ENCODE peak calls at places on chromosomes 16 and 17, in eight cellular contexts. One of them, this sample, is unnamed.

GRCh38 chr16:68083239-68083781 is 1.9 kb upstream of the NFATC3 start:
- DNase-seq in HCT116: no peak
- DNase-seq in endothelial cell of umbilical vein: no peak
- DNase-seq in pancreas: no peak
- DNase-seq in IMR-90: no peak
- DNase-seq in dorsolateral prefrontal cortex: no peak
- DNase-seq in sigmoid colon: no peak
- DNase-seq in aorta: no peak
- DNase-seq in this sample: no peak

GRCh38 chr17:21210411-21211076 is 3.4 kb downstream of the TMEM11 start:
- DNase-seq in IMR-90: no peak
- DNase-seq in aorta: no peak
- DNase-seq in sigmoid colon: no peak
- DNase-seq in dorsolateral prefrontal cortex: no peak
- DNase-seq in endothelial cell of umbilical vein: no peak
- DNase-seq in HCT116: no peak
- DNase-seq in pancreas: no peak
- DNase-seq in this sample: no peak

GRCh38 chr16:14303182-14303618 is 232.1 kb downstream of the MRTFB start:
- DNase-seq in endothelial cell of umbilical vein: no peak
- DNase-seq in sigmoid colon: no peak
- DNase-seq in aorta: peak
- DNase-seq in IMR-90: peak
- DNase-seq in pancreas: no peak
- DNase-seq in dorsolateral prefrontal cortex: no peak
- DNase-seq in HCT116: no peak
- DNase-seq in this sample: no peak

GRCh38 chr17:74859439-74860228 is at the start of gene GRIN2C:
- DNase-seq in HCT116: no peak
- DNase-seq in aorta: no peak
- DNase-seq in sigmoid colon: no peak
- DNase-seq in endothelial cell of umbilical vein: no peak
- DNase-seq in pancreas: peak
- DNase-seq in dorsolateral prefrontal cortex: no peak
- DNase-seq in IMR-90: no peak
- DNase-seq in this sample: no peak

GRCh38 chr16:86575754-86576557 is 2.4 kb upstream of the FOXL1 start:
- DNase-seq in IMR-90: peak
- DNase-seq in HCT116: peak
- DNase-seq in dorsolateral prefrontal cortex: no peak
- DNase-seq in endothelial cell of umbilical vein: peak
- DNase-seq in aorta: peak
- DNase-seq in pancreas: peak
- DNase-seq in sigmoid colon: no peak
- DNase-seq in this sample: peak

GRCh38 chr16:25210758-25211157 is 6.0 kb upstream of the AQP8 start:
- DNase-seq in dorsolateral prefrontal cortex: no peak
- DNase-seq in sigmoid colon: no peak
- DNase-seq in endothelial cell of umbilical vein: no peak
- DNase-seq in IMR-90: peak
- DNase-seq in pancreas: no peak
- DNase-seq in HCT116: no peak
- DNase-seq in aorta: no peak
- DNase-seq in this sample: no peak

GRCh38 chr16:67666032-67666537 is 465 bp downstream of the ENKD1 start:
- DNase-seq in sigmoid colon: peak
- DNase-seq in aorta: peak
- DNase-seq in dorsolateral prefrontal cortex: no peak
- DNase-seq in endothelial cell of umbilical vein: peak
- DNase-seq in HCT116: no peak
- DNase-seq in IMR-90: no peak
- DNase-seq in pancreas: peak
- DNase-seq in this sample: no peak

GRCh38 chr16:12584488-12585233 is 219.0 kb downstream of the CPPED1 start:
- DNase-seq in IMR-90: no peak
- DNase-seq in sigmoid colon: no peak
- DNase-seq in HCT116: no peak
- DNase-seq in dorsolateral prefrontal cortex: no peak
- DNase-seq in endothelial cell of umbilical vein: peak
- DNase-seq in pancreas: no peak
- DNase-seq in aorta: peak
- DNase-seq in this sample: peak

GRCh38 chr17:83109793-83110645 is 30.6 kb downstream of the METRNL start:
- DNase-seq in pancreas: peak
- DNase-seq in HCT116: peak
- DNase-seq in dorsolateral prefrontal cortex: no peak
- DNase-seq in sigmoid colon: peak
- DNase-seq in aorta: peak
- DNase-seq in IMR-90: peak
- DNase-seq in endothelial cell of umbilical vein: peak
- DNase-seq in this sample: peak

GRCh38 chr16:66357523-66357928 is 9.0 kb upstream of the CDH5 start:
- DNase-seq in HCT116: peak
- DNase-seq in dorsolateral prefrontal cortex: no peak
- DNase-seq in pancreas: no peak
- DNase-seq in aorta: no peak
- DNase-seq in sigmoid colon: peak
- DNase-seq in IMR-90: peak
- DNase-seq in endothelial cell of umbilical vein: peak
- DNase-seq in this sample: no peak

GRCh38 chr17:66716236-66717026 is 118.5 kb upstream of the CACNG5 start:
- DNase-seq in HCT116: no peak
- DNase-seq in aorta: no peak
- DNase-seq in pancreas: no peak
- DNase-seq in endothelial cell of umbilical vein: peak
- DNase-seq in sigmoid colon: no peak
- DNase-seq in IMR-90: peak
- DNase-seq in dorsolateral prefrontal cortex: no peak
- DNase-seq in this sample: no peak

GRCh38 chr17:42409467-42410351 is 13.3 kb downstream of the CAVIN1 start:
- DNase-seq in endothelial cell of umbilical vein: peak
- DNase-seq in HCT116: peak
- DNase-seq in pancreas: no peak
- DNase-seq in aorta: peak
- DNase-seq in dorsolateral prefrontal cortex: no peak
- DNase-seq in IMR-90: peak
- DNase-seq in sigmoid colon: peak
- DNase-seq in this sample: peak

GRCh38 chr17:33390479-33391027 is 97.5 kb upstream of the ASIC2 start:
- DNase-seq in sigmoid colon: no peak
- DNase-seq in endothelial cell of umbilical vein: no peak
- DNase-seq in pancreas: no peak
- DNase-seq in aorta: no peak
- DNase-seq in dorsolateral prefrontal cortex: no peak
- DNase-seq in IMR-90: no peak
- DNase-seq in HCT116: no peak
- DNase-seq in this sample: no peak

GRCh38 chr17:21042434-21043295 is at the start of gene USP22:
- DNase-seq in dorsolateral prefrontal cortex: no peak
- DNase-seq in aorta: no peak
- DNase-seq in pancreas: no peak
- DNase-seq in HCT116: no peak
- DNase-seq in sigmoid colon: no peak
- DNase-seq in IMR-90: no peak
- DNase-seq in endothelial cell of umbilical vein: no peak
- DNase-seq in this sample: peak

GRCh38 chr16:22838681-22839080 is 24.7 kb downstream of the HS3ST2 start:
- DNase-seq in aorta: no peak
- DNase-seq in IMR-90: no peak
- DNase-seq in HCT116: no peak
- DNase-seq in endothelial cell of umbilical vein: no peak
- DNase-seq in pancreas: no peak
- DNase-seq in sigmoid colon: no peak
- DNase-seq in dorsolateral prefrontal cortex: no peak
- DNase-seq in this sample: no peak

GRCh38 chr17:13931111-13931526 is 138.2 kb upstream of the COX10 start:
- DNase-seq in HCT116: no peak
- DNase-seq in sigmoid colon: peak
- DNase-seq in endothelial cell of umbilical vein: no peak
- DNase-seq in aorta: no peak
- DNase-seq in pancreas: no peak
- DNase-seq in dorsolateral prefrontal cortex: no peak
- DNase-seq in IMR-90: peak
- DNase-seq in this sample: no peak

GRCh38 chr16:1290860-1291575 is 18.4 kb upstream of the UBE2I start:
- DNase-seq in aorta: no peak
- DNase-seq in dorsolateral prefrontal cortex: no peak
- DNase-seq in pancreas: peak
- DNase-seq in sigmoid colon: no peak
- DNase-seq in endothelial cell of umbilical vein: peak
- DNase-seq in HCT116: no peak
- DNase-seq in IMR-90: no peak
- DNase-seq in this sample: no peak

GRCh38 chr16:87212026-87212425 is 105.2 kb downstream of the C16orf95 start:
- DNase-seq in pancreas: no peak
- DNase-seq in HCT116: no peak
- DNase-seq in IMR-90: peak
- DNase-seq in aorta: no peak
- DNase-seq in sigmoid colon: no peak
- DNase-seq in dorsolateral prefrontal cortex: no peak
- DNase-seq in endothelial cell of umbilical vein: no peak
- DNase-seq in this sample: no peak

GRCh38 chr17:77914440-77915254 is 43.9 kb upstream of the TNRC6C start:
- DNase-seq in HCT116: peak
- DNase-seq in endothelial cell of umbilical vein: no peak
- DNase-seq in pancreas: no peak
- DNase-seq in dorsolateral prefrontal cortex: no peak
- DNase-seq in aorta: peak
- DNase-seq in IMR-90: no peak
- DNase-seq in sigmoid colon: peak
- DNase-seq in this sample: no peak

GRCh38 chr17:67891481-67892119 is 66.3 kb downstream of the BPTF start:
- DNase-seq in endothelial cell of umbilical vein: peak
- DNase-seq in sigmoid colon: no peak
- DNase-seq in IMR-90: peak
- DNase-seq in dorsolateral prefrontal cortex: no peak
- DNase-seq in aorta: no peak
- DNase-seq in HCT116: peak
- DNase-seq in pancreas: no peak
- DNase-seq in this sample: no peak
- H3K27ac ChIP-seq in endothelial cell of umbilical vein: no peak
- H3K27ac ChIP-seq in sigmoid colon: no peak
- H3K27ac ChIP-seq in IMR-90: no peak
- H3K27ac ChIP-seq in dorsolateral prefrontal cortex: no peak
- H3K27ac ChIP-seq in aorta: no peak
- H3K27ac ChIP-seq in HCT116: no peak
- H3K27ac ChIP-seq in pancreas: no peak
- H3K27ac ChIP-seq in this sample: no peak

GRCh38 chr16:28289939-28290862 is 2.1 kb upstream of the SBK1 start:
- DNase-seq in HCT116: no peak
- DNase-seq in sigmoid colon: no peak
- DNase-seq in IMR-90: no peak
- DNase-seq in endothelial cell of umbilical vein: no peak
- DNase-seq in aorta: no peak
- DNase-seq in dorsolateral prefrontal cortex: no peak
- DNase-seq in pancreas: no peak
- DNase-seq in this sample: no peak

GRCh38 chr16:28293589-28293935 is 1.2 kb downstream of the SBK1 start:
- DNase-seq in aorta: no peak
- DNase-seq in sigmoid colon: no peak
- DNase-seq in IMR-90: no peak
- DNase-seq in dorsolateral prefrontal cortex: no peak
- DNase-seq in HCT116: no peak
- DNase-seq in pancreas: no peak
- DNase-seq in endothelial cell of umbilical vein: no peak
- DNase-seq in this sample: no peak

GRCh38 chr16:28294201-28294600 is 1.9 kb downstream of the SBK1 start:
- DNase-seq in HCT116: no peak
- DNase-seq in IMR-90: no peak
- DNase-seq in aorta: no peak
- DNase-seq in pancreas: no peak
- DNase-seq in sigmoid colon: no peak
- DNase-seq in dorsolateral prefrontal cortex: no peak
- DNase-seq in endothelial cell of umbilical vein: no peak
- DNase-seq in this sample: no peak

GRCh38 chr16:28292731-28293588 is 635 bp downstream of the SBK1 start:
- DNase-seq in IMR-90: no peak
- DNase-seq in HCT116: no peak
- DNase-seq in sigmoid colon: no peak
- DNase-seq in pancreas: peak
- DNase-seq in endothelial cell of umbilical vein: no peak
- DNase-seq in aorta: no peak
- DNase-seq in dorsolateral prefrontal cortex: no peak
- DNase-seq in this sample: no peak

GRCh38 chr16:28291651-28292626 is at the start of gene SBK1:
- DNase-seq in sigmoid colon: peak
- DNase-seq in pancreas: peak
- DNase-seq in HCT116: peak
- DNase-seq in endothelial cell of umbilical vein: peak
- DNase-seq in aorta: peak
- DNase-seq in IMR-90: peak
- DNase-seq in dorsolateral prefrontal cortex: peak
- DNase-seq in this sample: no peak
- H3K27ac ChIP-seq in sigmoid colon: no peak
- H3K27ac ChIP-seq in pancreas: peak
- H3K27ac ChIP-seq in HCT116: peak
- H3K27ac ChIP-seq in endothelial cell of umbilical vein: no peak
- H3K27ac ChIP-seq in aorta: no peak
- H3K27ac ChIP-seq in IMR-90: peak
- H3K27ac ChIP-seq in dorsolateral prefrontal cortex: peak
- H3K27ac ChIP-seq in this sample: no peak

DNA sequence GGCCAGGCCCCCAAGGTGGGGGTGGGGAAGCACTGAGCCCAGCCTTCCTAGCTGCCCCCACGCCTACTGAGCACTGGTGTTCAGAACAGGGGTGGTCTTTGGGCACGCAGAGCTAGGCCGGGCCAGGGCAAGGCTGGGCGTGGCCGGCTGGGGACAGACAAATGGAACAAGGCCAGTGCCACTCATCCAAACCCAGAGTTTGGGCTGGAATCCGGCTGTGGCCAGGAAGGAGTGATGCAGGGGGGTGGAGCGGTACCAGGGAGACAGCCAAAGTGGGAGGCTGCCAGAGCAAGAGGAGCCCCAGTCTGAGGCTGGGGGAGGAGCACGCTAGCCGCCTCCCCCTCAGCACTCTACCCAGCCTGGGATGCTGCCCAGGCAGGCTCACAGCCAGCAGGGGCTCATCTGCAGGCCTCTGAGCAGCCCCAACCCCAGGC is 9.3 kb downstream of the TP53I13 start:
- DNase-seq in aorta: peak
- DNase-seq in IMR-90: peak
- DNase-seq in HCT116: no peak
- DNase-seq in sigmoid colon: no peak
- DNase-seq in pancreas: peak
- DNase-seq in dorsolateral prefrontal cortex: peak
- DNase-seq in endothelial cell of umbilical vein: no peak
- DNase-seq in this sample: no peak
- H3K27ac ChIP-seq in aorta: no peak
- H3K27ac ChIP-seq in IMR-90: no peak
- H3K27ac ChIP-seq in HCT116: no peak
- H3K27ac ChIP-seq in sigmoid colon: peak
- H3K27ac ChIP-seq in pancreas: no peak
- H3K27ac ChIP-seq in dorsolateral prefrontal cortex: peak
- H3K27ac ChIP-seq in endothelial cell of umbilical vein: no peak
- H3K27ac ChIP-seq in this sample: no peak

DNA sequence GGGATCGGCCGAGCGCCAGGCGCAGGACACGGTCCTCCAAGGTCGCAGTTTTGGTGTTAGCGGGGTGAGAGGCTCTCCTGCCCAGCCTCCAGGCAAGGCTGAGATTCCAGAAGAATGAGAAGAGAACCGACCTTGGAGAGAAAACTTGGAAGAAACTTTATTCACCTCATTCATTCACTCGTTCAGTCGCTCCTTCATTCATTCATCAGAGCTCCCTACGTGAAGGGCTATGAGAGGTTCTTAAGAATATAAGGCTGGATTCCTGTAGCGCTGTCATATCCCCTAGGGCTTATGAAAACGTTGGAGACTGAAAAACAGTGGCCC is 991 bp upstream of the MYH10 start:
- DNase-seq in sigmoid colon: no peak
- DNase-seq in pancreas: no peak
- DNase-seq in HCT116: peak
- DNase-seq in endothelial cell of umbilical vein: no peak
- DNase-seq in aorta: no peak
- DNase-seq in dorsolateral prefrontal cortex: no peak
- DNase-seq in IMR-90: peak
- DNase-seq in this sample: no peak
- H3K27ac ChIP-seq in sigmoid colon: peak
- H3K27ac ChIP-seq in pancreas: peak
- H3K27ac ChIP-seq in HCT116: peak
- H3K27ac ChIP-seq in endothelial cell of umbilical vein: peak
- H3K27ac ChIP-seq in aorta: peak
- H3K27ac ChIP-seq in dorsolateral prefrontal cortex: peak
- H3K27ac ChIP-seq in IMR-90: peak
- H3K27ac ChIP-seq in this sample: peak

This sample was measured in coronary artery.